ENCODE peak calls at places on chromosomes 7 and 10, in six cellular contexts. C is body of pancreas, M is astrocyte of the cerebellum, P is psoas muscle, Y is fibroblast of the aortic adventitia, O is mesothelial cell of epicardium. H is an unnamed sample.

GRCh38 chr10:75982611-75983369 is 551.4 kb downstream of the LRMDA start:
- DNase-seq in O (no peak), Y (peak; percentile 64), P (peak; percentile 51), C (peak; percentile 72), M (peak; percentile 67), H (no peak)

GRCh38 chr7:157205438-157205837 is 66.7 kb downstream of the UBE3C start:
- DNase-seq in Y (no peak), O (no peak), C (no peak), M (no peak), P (no peak), H (no peak)

GRCh38 chr10:99393036-99393435 is 37.4 kb downstream of the GOT1 start:
- DNase-seq in P (no peak), M (no peak), Y (peak; percentile 17), C (no peak), O (no peak), H (no peak)

GRCh38 chr10:124671486-124672075 is 72.6 kb downstream of the FAM53B start:
- DNase-seq in P (peak; percentile 86), M (no peak), C (no peak), Y (peak; percentile 38), O (no peak), H (no peak)

GRCh38 chr10:18653112-18653511 is 1.7 kb upstream of the NSUN6 start:
- DNase-seq in O (no peak), M (no peak), Y (no peak), C (no peak), P (no peak), H (no peak)

GRCh38 chr7:117143580-117143979 is 179.3 kb downstream of the WNT2 start:
- DNase-seq in M (no peak), Y (no peak), O (no peak), C (no peak), P (no peak), H (no peak)

GRCh38 chr7:44846816-44847508 is 925 bp downstream of the H2AZ2 start:
- DNase-seq in C (no peak), O (no peak), M (no peak), P (no peak), Y (no peak), H (no peak)

GRCh38 chr7:120996333-120996982 is 7.9 kb downstream of the CPED1 start:
- DNase-seq in C (peak; percentile 66), P (no peak), O (no peak), Y (peak; percentile 93), M (peak; percentile 85), H (no peak)

GRCh38 chr10:16606421-16606820 is 84.7 kb upstream of the C1QL3 start:
- DNase-seq in P (no peak), Y (no peak), M (no peak), O (no peak), C (no peak), H (no peak)

GRCh38 chr7:34091330-34091917 is 186.1 kb downstream of the BMPER start:
- DNase-seq in M (no peak), O (no peak), P (no peak), Y (peak; percentile 82), C (peak; percentile 21), H (no peak)

GRCh38 chr7:6395898-6396582 is 51.7 kb downstream of the DAGLB start:
- DNase-seq in P (no peak), O (no peak), Y (no peak), C (no peak), M (no peak), H (no peak)

GRCh38 chr10:96651998-96652431 is 65.2 kb upstream of the TM9SF3 start:
- DNase-seq in M (no peak), C (no peak), P (no peak), O (no peak), Y (no peak), H (no peak)

GRCh38 chr10:88879754-88880286 is at the start of gene STAMBPL1:
- DNase-seq in O (peak; percentile 23), Y (no peak), M (no peak), C (peak; percentile 56), P (peak; percentile 72), H (no peak)

GRCh38 chr7:80635533-80635932 is 2.9 kb upstream of the CD36 start:
- DNase-seq in C (no peak), P (no peak), O (no peak), M (no peak), Y (peak; percentile 39), H (no peak)

GRCh38 chr10:123582084-123582989 is 83.8 kb upstream of the GPR26 start:
- DNase-seq in C (peak; percentile 81), P (peak; percentile 86), M (peak; percentile 32), Y (peak; percentile 78), O (peak; percentile 64), H (peak; percentile 89)

GRCh38 chr10:13222566-13222965 is 11.6 kb downstream of the UCMA start:
- DNase-seq in O (no peak), P (no peak), Y (no peak), C (no peak), M (no peak), H (no peak)

GRCh38 chr7:101138149-101138870 is 11.4 kb downstream of the SERPINE1 start:
- DNase-seq in Y (peak; percentile 96), P (peak; percentile 84), O (no peak), M (peak; percentile 93), C (peak; percentile 75), H (peak; percentile 68)

GRCh38 chr7:121015560-121015959 is 27.0 kb downstream of the CPED1 start:
- DNase-seq in O (no peak), M (no peak), C (no peak), Y (no peak), P (no peak), H (no peak)

GRCh38 chr10:69489506-69490090 is 38.3 kb downstream of the TSPAN15 start:
- DNase-seq in O (no peak), Y (no peak), P (no peak), C (no peak), M (no peak), H (no peak)

GRCh38 chr7:78473902-78474301 is 675.3 kb downstream of the PHTF2 start:
- DNase-seq in O (no peak), C (no peak), P (no peak), M (no peak), Y (no peak), H (no peak)

GRCh38 chr10:55001422-55001821 is 200.4 kb upstream of the PCDH15 start:
- DNase-seq in O (no peak), P (no peak), Y (no peak), M (no peak), C (no peak), H (no peak)

GRCh38 chr7:96219382-96220130 is 102.3 kb downstream of the SLC25A13 start:
- DNase-seq in P (no peak), Y (peak; percentile 88), M (peak; percentile 24), O (no peak), C (no peak), H (no peak)

GRCh38 chr10:122286872-122287271 is 15.8 kb downstream of the BTBD16 start:
- DNase-seq in M (peak; percentile 80), O (no peak), C (no peak), Y (peak; percentile 46), P (peak; percentile 89), H (no peak)

GRCh38 chr7:127683776-127684681 is 32.0 kb downstream of the SND1 start:
- DNase-seq in M (no peak), C (no peak), O (no peak), P (no peak), Y (peak; percentile 72), H (no peak)

GRCh38 chr7:127690337-127690736 is 38.3 kb downstream of the SND1 start:
- DNase-seq in C (no peak), O (no peak), Y (no peak), P (no peak), M (no peak), H (no peak)

GRCh38 chr7:127692200-127692599 is 40.2 kb downstream of the SND1 start:
- DNase-seq in O (no peak), Y (no peak), M (no peak), P (no peak), C (no peak), H (no peak)

GRCh38 chr7:127690806-127691205 is 38.8 kb downstream of the SND1 start:
- DNase-seq in P (no peak), Y (no peak), M (no peak), C (no peak), O (no peak), H (no peak)

GRCh38 chr7:127689194-127689772 is 37.3 kb downstream of the SND1 start:
- DNase-seq in O (no peak), M (no peak), P (no peak), Y (no peak), C (no peak), H (no peak)
- TF ChIP-seq CTCF in O (no peak), M (no peak), P (no peak), Y (no peak), C (no peak), H (no peak)

DNA sequence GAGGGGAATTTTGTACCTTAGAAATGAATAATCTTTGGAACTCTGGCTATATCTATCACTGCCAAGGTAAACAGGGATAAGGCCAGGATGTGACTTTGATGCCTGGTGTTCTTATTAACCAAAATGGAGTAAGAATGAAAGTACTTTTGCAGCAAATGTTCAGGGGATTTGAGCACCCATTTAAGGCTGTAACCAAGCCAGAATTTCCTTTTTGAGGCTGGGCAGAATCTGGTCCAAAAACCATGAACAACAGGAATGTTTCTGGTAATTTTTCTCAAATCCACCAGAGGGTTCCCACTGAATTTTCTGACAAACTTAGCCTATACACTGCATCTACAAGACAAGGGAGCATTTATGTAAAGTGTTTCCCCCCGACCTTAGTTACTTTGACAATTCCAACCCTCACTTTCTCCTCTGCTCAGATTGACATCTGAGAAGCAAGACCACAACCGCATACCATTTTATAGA is 120.6 kb downstream of the BAMBI start:
- DNase-seq in M (peak; percentile 53), P (no peak), C (no peak), Y (peak; percentile 58), O (no peak), H (no peak)
- TF ChIP-seq CTCF in M (peak; percentile 12), P (no peak), C (no peak), Y (no peak), O (no peak), H (no peak)

DNA sequence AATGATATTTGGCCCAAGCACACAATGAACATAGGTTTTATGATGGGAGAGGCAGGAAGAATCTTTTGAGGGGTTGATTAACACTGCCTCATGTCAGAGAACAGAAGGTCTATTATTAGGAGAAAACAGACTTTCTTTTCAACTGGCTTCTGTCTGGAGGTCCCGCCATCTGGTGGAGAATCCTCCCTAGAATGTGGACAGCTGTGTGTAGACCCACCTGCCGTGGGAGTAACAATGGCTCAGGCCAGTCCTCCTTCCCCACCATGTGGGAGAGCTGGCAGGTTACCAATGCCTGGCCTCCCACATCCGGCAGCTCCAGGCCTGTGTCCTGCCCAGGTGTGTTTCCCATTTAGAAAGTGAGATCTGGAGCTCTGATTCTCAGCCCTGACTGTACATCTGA is 70.4 kb upstream of the AOAH start:
- DNase-seq in M (no peak), C (peak; percentile 28), O (no peak), Y (no peak), P (no peak), H (no peak)
- TF ChIP-seq CTCF in M (no peak), C (no peak), O (no peak), Y (no peak), P (no peak), H (no peak)

DNA sequence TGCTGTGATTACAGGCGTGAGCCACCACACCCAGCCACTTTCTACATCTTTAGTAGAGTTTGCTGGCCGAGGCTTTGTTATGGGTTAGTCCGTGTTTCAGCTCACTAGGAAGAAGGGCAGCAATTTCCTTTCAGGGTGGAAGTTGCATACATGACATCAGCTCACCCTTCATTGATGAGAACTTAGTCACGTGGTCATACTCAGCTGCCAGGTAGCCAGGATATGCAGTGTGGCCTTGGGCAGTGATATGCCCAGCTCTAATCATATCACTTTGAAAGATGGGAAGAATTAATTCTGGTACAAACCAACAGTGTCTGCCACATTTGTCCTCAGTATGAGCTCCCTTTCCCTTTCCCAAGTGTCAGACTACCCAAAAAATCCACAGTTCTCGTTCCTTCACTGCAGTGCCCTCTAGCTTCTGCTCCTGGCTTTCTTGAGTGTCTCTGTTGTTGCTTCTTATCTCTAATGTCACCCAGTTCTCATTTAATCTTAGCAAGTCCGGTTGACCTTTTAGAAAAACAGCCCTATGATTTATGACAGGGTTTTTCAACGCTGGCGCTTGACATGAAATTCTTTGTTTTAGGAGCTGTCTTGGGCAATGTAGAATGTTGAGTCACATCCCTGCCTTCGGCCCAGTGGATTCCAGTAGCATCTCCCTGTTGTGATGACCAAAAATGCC is 108.7 kb upstream of the ITGB1 start:
- DNase-seq in P (no peak), M (no peak), C (peak; percentile 13), O (no peak), Y (peak; percentile 80), H (no peak)
- TF ChIP-seq CTCF in P (no peak), M (no peak), C (no peak), O (no peak), Y (peak; percentile 37), H (no peak)

H was measured in neural crest cell.